ENCODE peak calls at places on chromosome 9, in seven cellular contexts. One of them, this sample, is unnamed.

GRCh38 chr9:105690742-105691141 is 3.6 kb upstream of the TMEM38B start:
- DNase-seq in left ventricle myocardium inferior: no peak
- DNase-seq in heart left ventricle: no peak
- DNase-seq in colonic mucosa: no peak
- DNase-seq in transverse colon: no peak
- DNase-seq in kidney: no peak
- DNase-seq in RWPE2: no peak
- DNase-seq in this sample: no peak

GRCh38 chr9:123031963-123032362 is 1.5 kb upstream of the GPR21 start:
- DNase-seq in left ventricle myocardium inferior: no peak
- DNase-seq in heart left ventricle: no peak
- DNase-seq in colonic mucosa: no peak
- DNase-seq in transverse colon: no peak
- DNase-seq in kidney: no peak
- DNase-seq in RWPE2: no peak
- DNase-seq in this sample: no peak

GRCh38 chr9:117286245-117286644 is 128.6 kb downstream of the ASTN2 start:
- DNase-seq in left ventricle myocardium inferior: no peak
- DNase-seq in heart left ventricle: no peak
- DNase-seq in colonic mucosa: no peak
- DNase-seq in transverse colon: no peak
- DNase-seq in kidney: no peak
- DNase-seq in RWPE2: no peak
- DNase-seq in this sample: no peak

GRCh38 chr9:113548221-113549041 is 84.9 kb downstream of the RGS3 start:
- DNase-seq in left ventricle myocardium inferior: peak; percentile 73
- DNase-seq in heart left ventricle: peak; percentile 78
- DNase-seq in colonic mucosa: no peak
- DNase-seq in transverse colon: peak; percentile 61
- DNase-seq in kidney: peak; percentile 87
- DNase-seq in RWPE2: peak; percentile 25
- DNase-seq in this sample: no peak

GRCh38 chr9:78856144-78856543 is 559.2 kb downstream of the PSAT1 start:
- DNase-seq in left ventricle myocardium inferior: no peak
- DNase-seq in heart left ventricle: no peak
- DNase-seq in colonic mucosa: no peak
- DNase-seq in transverse colon: no peak
- DNase-seq in kidney: no peak
- DNase-seq in RWPE2: no peak
- DNase-seq in this sample: no peak

GRCh38 chr9:89593776-89594427 is 10.9 kb upstream of the GADD45G start:
- DNase-seq in left ventricle myocardium inferior: peak; percentile 36
- DNase-seq in heart left ventricle: no peak
- DNase-seq in colonic mucosa: peak; percentile 66
- DNase-seq in transverse colon: peak; percentile 69
- DNase-seq in kidney: no peak
- DNase-seq in RWPE2: no peak
- DNase-seq in this sample: peak; percentile 92

GRCh38 chr9:33222031-33222430 is 17.9 kb upstream of the SPINK4 start:
- DNase-seq in left ventricle myocardium inferior: no peak
- DNase-seq in heart left ventricle: no peak
- DNase-seq in colonic mucosa: no peak
- DNase-seq in transverse colon: no peak
- DNase-seq in kidney: no peak
- DNase-seq in RWPE2: no peak
- DNase-seq in this sample: no peak

GRCh38 chr9:134372621-134373267 is 46.5 kb downstream of the RXRA start:
- DNase-seq in left ventricle myocardium inferior: peak; percentile 65
- DNase-seq in heart left ventricle: no peak
- DNase-seq in colonic mucosa: no peak
- DNase-seq in transverse colon: peak; percentile 44
- DNase-seq in kidney: no peak
- DNase-seq in RWPE2: no peak
- DNase-seq in this sample: no peak

GRCh38 chr9:69425402-69425801 is 100.4 kb downstream of the ENTREP1 start:
- DNase-seq in left ventricle myocardium inferior: no peak
- DNase-seq in heart left ventricle: no peak
- DNase-seq in colonic mucosa: no peak
- DNase-seq in transverse colon: no peak
- DNase-seq in kidney: no peak
- DNase-seq in RWPE2: no peak
- DNase-seq in this sample: no peak

GRCh38 chr9:121841771-121842611 is 190.6 kb downstream of the DAB2IP start:
- DNase-seq in left ventricle myocardium inferior: no peak
- DNase-seq in heart left ventricle: no peak
- DNase-seq in colonic mucosa: no peak
- DNase-seq in transverse colon: no peak
- DNase-seq in kidney: no peak
- DNase-seq in RWPE2: no peak
- DNase-seq in this sample: no peak

GRCh38 chr9:38198140-38198539 is 129.1 kb upstream of the SHB start:
- DNase-seq in left ventricle myocardium inferior: no peak
- DNase-seq in heart left ventricle: no peak
- DNase-seq in colonic mucosa: no peak
- DNase-seq in transverse colon: no peak
- DNase-seq in kidney: no peak
- DNase-seq in RWPE2: no peak
- DNase-seq in this sample: peak; percentile 2
- TF ChIP-seq CTCF in left ventricle myocardium inferior: no peak
- TF ChIP-seq CTCF in heart left ventricle: no peak
- TF ChIP-seq CTCF in colonic mucosa: no peak
- TF ChIP-seq CTCF in transverse colon: no peak
- TF ChIP-seq CTCF in kidney: no peak
- TF ChIP-seq CTCF in RWPE2: no peak
- TF ChIP-seq CTCF in this sample: no peak

GRCh38 chr9:2857564-2858198 is 13.8 kb upstream of the PUM3 start:
- DNase-seq in left ventricle myocardium inferior: peak; percentile 23
- DNase-seq in heart left ventricle: peak; percentile 30
- DNase-seq in colonic mucosa: peak; percentile 78
- DNase-seq in transverse colon: peak; percentile 62
- DNase-seq in kidney: no peak
- DNase-seq in RWPE2: no peak
- DNase-seq in this sample: peak; percentile 86
- H3K27ac ChIP-seq in left ventricle myocardium inferior: no peak overlapping the region
- H3K27ac ChIP-seq in heart left ventricle: no peak overlapping the region
- H3K27ac ChIP-seq in colonic mucosa: no peak overlapping the region
- H3K27ac ChIP-seq in transverse colon: no peak overlapping the region
- H3K27ac ChIP-seq in kidney: no peak overlapping the region
- H3K27ac ChIP-seq in RWPE2: no peak overlapping the region
- H3K27ac ChIP-seq in this sample: no peak overlapping the region

DNA sequence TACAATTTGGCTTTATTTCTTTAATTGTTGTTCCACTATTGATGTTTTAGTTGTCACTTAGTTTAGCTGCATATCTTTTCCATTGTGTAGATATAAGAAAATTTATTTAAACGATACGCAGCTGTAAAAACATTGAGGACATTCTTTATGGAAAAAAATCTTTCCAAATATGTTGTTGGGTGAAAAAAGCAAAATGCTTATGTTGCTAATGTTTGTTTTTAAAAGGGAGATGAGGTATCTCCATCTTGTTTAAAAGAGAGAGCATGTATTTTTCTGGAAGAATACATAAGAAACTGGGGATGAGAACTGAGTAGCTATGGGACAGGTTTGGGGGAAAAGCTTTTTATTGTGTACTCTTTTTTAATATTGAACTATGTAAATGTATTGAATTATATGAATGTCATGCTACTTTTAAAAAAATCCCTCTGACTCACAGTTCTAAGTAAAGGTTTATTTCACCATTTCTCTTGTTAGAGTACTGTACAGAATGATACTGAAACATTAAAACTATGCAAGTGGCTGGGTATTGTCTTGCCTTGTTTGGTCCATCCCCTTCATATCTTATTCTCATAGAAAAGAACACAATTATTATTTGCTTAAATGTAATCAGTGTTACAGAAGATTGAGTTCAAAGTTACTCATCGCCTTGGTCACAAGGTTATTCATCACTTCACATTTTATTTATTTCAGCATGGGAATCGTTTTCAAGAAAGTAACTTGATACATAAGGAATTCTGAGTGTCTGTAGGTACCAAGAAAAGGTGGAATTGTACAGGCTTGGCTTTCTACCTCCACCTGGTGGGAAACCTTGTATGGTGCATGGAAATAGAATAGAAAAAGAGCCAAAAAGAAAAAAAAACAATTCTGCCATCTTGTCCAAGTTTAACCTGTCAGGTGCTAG is 85.8 kb downstream of the RIC1 start:
- DNase-seq in left ventricle myocardium inferior: no peak
- DNase-seq in heart left ventricle: no peak
- DNase-seq in colonic mucosa: no peak
- DNase-seq in transverse colon: no peak
- DNase-seq in kidney: no peak
- DNase-seq in RWPE2: no peak
- DNase-seq in this sample: no peak
- TF ChIP-seq CTCF in left ventricle myocardium inferior: no peak
- TF ChIP-seq CTCF in heart left ventricle: no peak
- TF ChIP-seq CTCF in colonic mucosa: peak; percentile 25
- TF ChIP-seq CTCF in transverse colon: peak; percentile 15
- TF ChIP-seq CTCF in kidney: peak; percentile 44
- TF ChIP-seq CTCF in RWPE2: peak; percentile 79
- TF ChIP-seq CTCF in this sample: no peak

GRCh38 chr9:98909935-98910334 is 33.8 kb upstream of the COL15A1 start:
- DNase-seq in left ventricle myocardium inferior: no peak
- DNase-seq in heart left ventricle: no peak
- DNase-seq in colonic mucosa: no peak
- DNase-seq in transverse colon: no peak
- DNase-seq in kidney: no peak
- DNase-seq in RWPE2: no peak
- DNase-seq in this sample: no peak
- H3K27ac ChIP-seq in left ventricle myocardium inferior: peak overlapping the region; percentile 80
- H3K27ac ChIP-seq in heart left ventricle: no peak overlapping the region
- H3K27ac ChIP-seq in colonic mucosa: no peak overlapping the region
- H3K27ac ChIP-seq in transverse colon: no peak overlapping the region
- H3K27ac ChIP-seq in kidney: no peak overlapping the region
- H3K27ac ChIP-seq in RWPE2: no peak overlapping the region
- H3K27ac ChIP-seq in this sample: no peak overlapping the region

This sample was measured in esophagus muscularis mucosa.